ENCODE peak calls at places on chromosomes 3 and 15, in four cellular contexts. I is MM.1S, Y is OCI-LY7, O is HCT116. B is an unnamed sample.

GRCh38 chr3:27629381-27629780 is 92.7 kb downstream of the EOMES start:
- DNase-seq in Y (no peak), I (no peak), O (no peak), B (no peak)

GRCh38 chr3:148439254-148439822 is 258.4 kb upstream of the AGTR1 start:
- DNase-seq in Y (no peak), O (no peak), I (no peak), B (no peak)

GRCh38 chr3:45635475-45636256 is 41.1 kb downstream of the LIMD1 start:
- DNase-seq in I (no peak), O (no peak), Y (no peak), B (peak)

GRCh38 chr3:183239046-183239445 is 14.0 kb upstream of the B3GNT5 start:
- DNase-seq in Y (no peak), I (no peak), O (no peak), B (no peak)

GRCh38 chr3:197458179-197458707 is 97.5 kb downstream of the BDH1 start:
- DNase-seq in I (peak), Y (no peak), O (no peak), B (peak)

GRCh38 chr3:74332165-74332564 is 282.3 kb downstream of the CNTN3 start:
- DNase-seq in Y (no peak), O (no peak), I (no peak), B (no peak)

GRCh38 chr3:175564335-175564734 is 705.2 kb downstream of the NAALADL2 start:
- DNase-seq in I (no peak), O (no peak), Y (no peak), B (no peak)

GRCh38 chr3:107962946-107963345 is 127.9 kb downstream of the CD47 start:
- DNase-seq in O (no peak), Y (no peak), I (no peak), B (no peak)

GRCh38 chr3:129563850-129564535 is 21.0 kb downstream of the H1-8 start:
- DNase-seq in O (no peak), I (no peak), Y (no peak), B (no peak)

GRCh38 chr3:128297401-128298138 is 144.3 kb downstream of the EEFSEC start:
- DNase-seq in I (no peak), Y (no peak), O (no peak), B (no peak)

GRCh38 chr3:146145642-146146041 is 15.3 kb downstream of the PLOD2 start:
- DNase-seq in O (no peak), I (no peak), Y (no peak), B (no peak)

GRCh38 chr3:182862159-182862860 is 69.0 kb downstream of the ATP11B start:
- DNase-seq in I (no peak), O (no peak), Y (no peak), B (no peak)

GRCh38 chr3:35862057-35862456 is 222.7 kb downstream of the ARPP21 start:
- DNase-seq in Y (no peak), I (no peak), O (no peak), B (no peak)

GRCh38 chr3:65785065-65785645 is 253.6 kb downstream of the MAGI1 start:
- DNase-seq in I (peak), Y (peak), O (peak), B (peak)

GRCh38 chr15:64717130-64717529 is 58.3 kb downstream of the RBPMS2 start:
- DNase-seq in I (no peak), Y (no peak), O (no peak), B (no peak)

GRCh38 chr3:70805044-70805732 is 492.8 kb upstream of the MDFIC2 start:
- DNase-seq in O (no peak), I (no peak), Y (no peak), B (no peak)

GRCh38 chr3:141454906-141455602 is 31.8 kb upstream of the RASA2 start:
- DNase-seq in Y (peak), I (peak), O (peak), B (peak)

GRCh38 chr15:90890839-90891238 is 6.5 kb downstream of the FES start:
- DNase-seq in I (no peak), O (no peak), Y (no peak), B (no peak)

GRCh38 chr3:39519554-39519953 is 52.1 kb downstream of the MOBP start:
- DNase-seq in I (no peak), Y (no peak), O (no peak), B (no peak)

GRCh38 chr15:20280933-20281463 is 260.6 kb downstream of the GOLGA6L6 start:
- DNase-seq in O (no peak), Y (no peak), I (no peak), B (no peak)
- TF ChIP-seq EZH2phosphoT487 in O (no peak), Y (no peak), I (no peak), B (no peak)

GRCh38 chr3:98596902-98597500 is 3.6 kb upstream of the CPOX start:
- DNase-seq in I (peak), O (peak), Y (peak), B (peak)
- TF ChIP-seq EZH2phosphoT487 in I (no peak), O (no peak), Y (no peak), B (no peak)

GRCh38 chr3:112930771-112931170 is 44.1 kb downstream of the CD200R1 start:
- DNase-seq in I (no peak), Y (no peak), O (no peak), B (no peak)

GRCh38 chr3:112925560-112925959 is 49.3 kb downstream of the CD200R1 start:
- DNase-seq in O (no peak), Y (no peak), I (no peak), B (no peak)

GRCh38 chr3:112931737-112932521 is 43.0 kb downstream of the CD200R1 start:
- DNase-seq in Y (no peak), O (no peak), I (no peak), B (no peak)

GRCh38 chr3:112926000-112926399 is 48.9 kb downstream of the CD200R1 start:
- DNase-seq in Y (no peak), O (no peak), I (no peak), B (no peak)
- TF ChIP-seq EZH2phosphoT487 in Y (no peak), O (no peak), I (no peak), B (no peak)

GRCh38 chr15:77482570-77482969 is 61.9 kb downstream of the HMG20A start:
- DNase-seq in Y (no peak), I (no peak), O (no peak), B (no peak)

GRCh38 chr15:77483426-77483825 is 62.7 kb downstream of the HMG20A start:
- DNase-seq in Y (no peak), O (no peak), I (no peak), B (no peak)

GRCh38 chr15:77480859-77481258 is 60.2 kb downstream of the HMG20A start:
- DNase-seq in Y (no peak), O (no peak), I (no peak), B (no peak)

GRCh38 chr15:77479015-77479414 is 58.3 kb downstream of the HMG20A start:
- DNase-seq in I (no peak), Y (no peak), O (no peak), B (no peak)

GRCh38 chr15:77481670-77482069 is 61.0 kb downstream of the HMG20A start:
- DNase-seq in O (no peak), I (no peak), Y (no peak), B (no peak)
- TF ChIP-seq EZH2phosphoT487 in O (no peak), I (no peak), Y (no peak), B (no peak)

GRCh38 chr3:57064615-57065014 is 4.2 kb downstream of the SPATA12 start:
- DNase-seq in Y (no peak), I (no peak), O (no peak), B (no peak)

GRCh38 chr3:57065588-57065987 is 5.1 kb downstream of the SPATA12 start:
- DNase-seq in O (peak), Y (peak), I (no peak), B (no peak)

GRCh38 chr3:57069471-57070010 is 9.1 kb downstream of the SPATA12 start:
- DNase-seq in O (no peak), I (no peak), Y (peak), B (no peak)

GRCh38 chr3:57068437-57069089 is 8.1 kb downstream of the SPATA12 start:
- DNase-seq in I (no peak), Y (peak), O (peak), B (no peak)

DNA sequence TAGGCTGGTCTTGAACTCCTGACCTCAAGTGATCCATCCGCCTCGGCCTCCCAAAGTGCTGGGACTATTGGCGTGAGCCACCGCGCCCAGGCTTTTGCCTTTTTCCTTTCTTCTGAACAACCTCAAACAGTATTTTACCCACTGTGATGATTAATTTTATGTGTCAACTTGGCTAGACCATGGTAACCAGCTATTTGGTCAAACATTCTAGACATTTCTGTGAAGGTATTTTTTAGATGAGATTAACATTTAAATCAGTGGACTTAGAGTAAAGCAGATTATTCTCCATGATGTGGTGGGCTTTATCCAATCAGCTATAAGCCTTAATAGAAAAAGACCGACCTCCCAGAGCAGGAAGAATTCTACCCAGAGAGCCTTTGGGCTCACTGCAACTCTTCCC is 6.0 kb downstream of the SPATA12 start:
- DNase-seq in Y (no peak), I (no peak), O (no peak), B (no peak)
- TF ChIP-seq EZH2phosphoT487 in Y (no peak), I (no peak), O (no peak), B (no peak)

DNA sequence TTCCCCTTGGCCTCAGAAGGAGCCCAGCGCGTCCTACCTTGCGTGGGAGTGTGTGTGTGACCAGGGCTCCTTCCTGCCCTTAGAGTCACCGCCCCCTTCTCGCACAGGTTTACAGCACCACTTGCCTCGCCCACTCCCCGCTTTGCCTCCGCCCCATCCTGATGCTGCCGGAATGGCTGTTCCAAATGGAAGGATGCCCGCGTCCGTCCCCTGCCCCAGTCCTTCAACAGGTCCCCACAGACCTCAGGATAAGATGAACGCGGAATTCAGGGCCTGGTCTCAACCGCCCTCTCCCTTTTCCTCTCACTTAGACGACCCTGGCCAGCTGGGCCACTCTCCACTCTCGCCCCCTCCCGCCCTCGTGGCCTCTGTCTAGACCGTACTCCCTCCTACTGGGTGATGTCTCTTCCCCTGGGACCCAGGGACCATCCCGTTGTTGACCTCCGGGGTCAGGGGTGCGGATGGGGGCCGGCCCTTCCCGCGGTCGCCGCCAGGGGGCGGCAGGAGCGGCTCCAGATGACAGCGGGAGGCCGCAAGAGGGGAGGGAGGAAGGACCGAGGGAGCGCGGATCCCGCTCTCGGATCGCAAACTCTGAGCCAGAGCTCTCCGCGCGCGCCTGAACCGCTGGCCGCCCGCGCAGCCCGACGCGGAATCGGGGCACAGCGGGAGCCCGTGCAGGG is at the start of gene THSD4:
- DNase-seq in I (peak), Y (peak), O (no peak), B (peak)
- TF ChIP-seq EZH2phosphoT487 in I (no peak), Y (no peak), O (no peak), B (no peak)

GRCh38 chr3:16884084-16884747 is 539 bp upstream of the PLCL2 start:
- DNase-seq in O (no peak), I (peak), Y (peak), B (peak)
- TF ChIP-seq EZH2phosphoT487 in O (no peak), I (no peak), Y (no peak), B (no peak)

B was measured in GM23338.